ENCODE peak calls at places on chromosomes 13 and 19, in five cellular contexts. One of them, this sample, is unnamed.

GRCh38 chr19:38543807-38544568 is 73.8 kb downstream of the MAP4K1 start:
- DNase-seq in NT2/D1: peak; percentile 18
- DNase-seq in H1: no peak
- DNase-seq in GM12878: peak; percentile 64
- DNase-seq in HepG2: peak; percentile 79
- DNase-seq in this sample: peak; percentile 94

GRCh38 chr19:46134527-46134926 is 10.0 kb upstream of the IGFL3 start:
- DNase-seq in NT2/D1: no peak
- DNase-seq in H1: no peak
- DNase-seq in GM12878: no peak
- DNase-seq in HepG2: no peak
- DNase-seq in this sample: no peak

GRCh38 chr13:36430247-36431203 is 1.8 kb upstream of the CCNA1 start:
- DNase-seq in NT2/D1: no peak
- DNase-seq in H1: peak; percentile 62
- DNase-seq in GM12878: no peak
- DNase-seq in HepG2: no peak
- DNase-seq in this sample: no peak

GRCh38 chr19:33878912-33879810 is 82.5 kb downstream of the KCTD15 start:
- DNase-seq in NT2/D1: no peak
- DNase-seq in H1: no peak
- DNase-seq in GM12878: no peak
- DNase-seq in HepG2: no peak
- DNase-seq in this sample: no peak

GRCh38 chr13:42574435-42575311 is 721 bp downstream of the TNFSF11 start:
- DNase-seq in NT2/D1: no peak
- DNase-seq in H1: no peak
- DNase-seq in GM12878: no peak
- DNase-seq in HepG2: no peak
- DNase-seq in this sample: no peak

GRCh38 chr13:39209731-39210633 is 171.7 kb downstream of the NHLRC3 start:
- DNase-seq in NT2/D1: no peak
- DNase-seq in H1: no peak
- DNase-seq in GM12878: no peak
- DNase-seq in HepG2: no peak
- DNase-seq in this sample: no peak

GRCh38 chr13:98174995-98175394 is 2.1 kb downstream of the RNF113B start:
- DNase-seq in NT2/D1: no peak
- DNase-seq in H1: no peak
- DNase-seq in GM12878: no peak
- DNase-seq in HepG2: no peak
- DNase-seq in this sample: no peak

GRCh38 chr19:11347546-11347945 is 1.2 kb downstream of the CCDC159 start:
- DNase-seq in NT2/D1: no peak
- DNase-seq in H1: no peak
- DNase-seq in GM12878: no peak
- DNase-seq in HepG2: no peak
- DNase-seq in this sample: no peak

GRCh38 chr13:43058318-43058674 is 34.9 kb downstream of the DNAJC15 start:
- DNase-seq in NT2/D1: no peak
- DNase-seq in H1: no peak
- DNase-seq in GM12878: no peak
- DNase-seq in HepG2: peak; percentile 46
- DNase-seq in this sample: peak; percentile 24

GRCh38 chr13:48976677-48977625 is 1.2 kb downstream of the FNDC3A start:
- DNase-seq in NT2/D1: no peak
- DNase-seq in H1: no peak
- DNase-seq in GM12878: no peak
- DNase-seq in HepG2: peak; percentile 73
- DNase-seq in this sample: no peak

GRCh38 chr13:44237276-44237767 is 136.3 kb upstream of the SERP2 start:
- DNase-seq in NT2/D1: no peak
- DNase-seq in H1: no peak
- DNase-seq in GM12878: peak; percentile 19
- DNase-seq in HepG2: no peak
- DNase-seq in this sample: no peak

GRCh38 chr13:42753697-42754096 is 27.7 kb upstream of the FAM216B start:
- DNase-seq in NT2/D1: no peak
- DNase-seq in H1: no peak
- DNase-seq in GM12878: no peak
- DNase-seq in HepG2: no peak
- DNase-seq in this sample: no peak

GRCh38 chr19:17948474-17948966 is 15.7 kb downstream of the CCDC124 start:
- DNase-seq in NT2/D1: no peak
- DNase-seq in H1: no peak
- DNase-seq in GM12878: no peak
- DNase-seq in HepG2: no peak
- DNase-seq in this sample: no peak

GRCh38 chr19:28535352-28535775 is 677.6 kb downstream of the UQCRFS1 start:
- DNase-seq in NT2/D1: no peak
- DNase-seq in H1: no peak
- DNase-seq in GM12878: no peak
- DNase-seq in HepG2: no peak
- DNase-seq in this sample: no peak

GRCh38 chr13:70310720-70311119 is 202.5 kb upstream of the KLHL1 start:
- DNase-seq in NT2/D1: peak; percentile 15
- DNase-seq in H1: no peak
- DNase-seq in GM12878: no peak
- DNase-seq in HepG2: peak; percentile 58
- DNase-seq in this sample: peak; percentile 70

GRCh38 chr19:2462635-2463421 is 6.1 kb upstream of the LMNB2 start:
- DNase-seq in NT2/D1: peak; percentile 99
- DNase-seq in H1: peak; percentile 93
- DNase-seq in GM12878: no peak
- DNase-seq in HepG2: peak; percentile 93
- DNase-seq in this sample: peak; percentile 62

GRCh38 chr13:79281335-79281734 is 124.7 kb downstream of the RBM26 start:
- DNase-seq in NT2/D1: peak; percentile 79
- DNase-seq in H1: peak; percentile 53
- DNase-seq in GM12878: no peak
- DNase-seq in HepG2: no peak
- DNase-seq in this sample: no peak

DNA sequence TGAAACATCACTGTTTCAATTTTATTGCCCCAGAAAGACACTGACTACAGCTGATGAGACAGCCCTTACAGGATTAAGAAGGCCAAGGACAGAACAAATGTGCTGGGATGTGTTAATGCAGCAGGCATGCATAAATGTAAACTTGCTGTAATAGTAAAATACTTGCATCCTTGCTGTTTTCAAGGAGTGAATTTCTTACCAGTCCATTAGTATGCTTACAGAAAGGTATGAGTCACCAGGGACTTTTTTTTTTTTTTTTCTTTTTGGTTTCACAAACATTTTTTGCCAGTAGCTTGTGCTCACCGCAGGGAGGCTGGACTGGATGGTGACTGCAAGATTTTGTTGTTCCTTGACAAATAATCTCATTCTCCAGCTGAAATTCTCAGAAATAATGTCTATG is 55.1 kb downstream of the GPR180 start:
- DNase-seq in NT2/D1: no peak
- DNase-seq in H1: no peak
- DNase-seq in GM12878: peak; percentile 12
- DNase-seq in HepG2: no peak
- DNase-seq in this sample: no peak
- TF ChIP-seq SUZ12 in NT2/D1: no peak
- TF ChIP-seq SUZ12 in H1: no peak
- TF ChIP-seq SUZ12 in GM12878: no peak
- TF ChIP-seq SUZ12 in HepG2: no peak
- TF ChIP-seq SUZ12 in this sample: no peak

GRCh38 chr13:33235078-33235477 is 50.5 kb downstream of the STARD13 start:
- DNase-seq in NT2/D1: no peak
- DNase-seq in H1: no peak
- DNase-seq in GM12878: no peak
- DNase-seq in HepG2: peak; percentile 71
- DNase-seq in this sample: no peak
- TF ChIP-seq SUZ12 in NT2/D1: no peak
- TF ChIP-seq SUZ12 in H1: no peak
- TF ChIP-seq SUZ12 in GM12878: no peak
- TF ChIP-seq SUZ12 in HepG2: no peak
- TF ChIP-seq SUZ12 in this sample: no peak

GRCh38 chr13:74251778-74252519 is 117.7 kb upstream of the KLF12 start:
- DNase-seq in NT2/D1: no peak
- DNase-seq in H1: no peak
- DNase-seq in GM12878: no peak
- DNase-seq in HepG2: no peak
- DNase-seq in this sample: no peak
- TF ChIP-seq SUZ12 in NT2/D1: no peak
- TF ChIP-seq SUZ12 in H1: no peak
- TF ChIP-seq SUZ12 in GM12878: no peak
- TF ChIP-seq SUZ12 in HepG2: no peak
- TF ChIP-seq SUZ12 in this sample: no peak

GRCh38 chr19:47675271-47675670 is 38.0 kb upstream of the EHD2 start:
- DNase-seq in NT2/D1: no peak
- DNase-seq in H1: no peak
- DNase-seq in GM12878: no peak
- DNase-seq in HepG2: no peak
- DNase-seq in this sample: no peak
- TF ChIP-seq SUZ12 in NT2/D1: no peak
- TF ChIP-seq SUZ12 in H1: no peak
- TF ChIP-seq SUZ12 in GM12878: no peak
- TF ChIP-seq SUZ12 in HepG2: no peak
- TF ChIP-seq SUZ12 in this sample: no peak